ENCODE peak calls at places on chromosome 18, in ten cellular contexts. One of them, this sample, is unnamed.
A peak's percentile ranks its signal among the peaks of the same experiment; 100 is the strongest.

GRCh38 chr18:23324861-23325260 is 128.2 kb upstream of the RIOK3 start:
- DNase-seq in psoas muscle: no peak
- DNase-seq in fibroblast of the aortic adventitia: no peak
- DNase-seq in heart right ventricle: no peak
- DNase-seq in sigmoid colon: no peak
- DNase-seq in cardiac fibroblast: no peak
- DNase-seq in choroid plexus epithelial cell: no peak
- DNase-seq in AG09309: no peak
- DNase-seq in lower lobe of right lung: no peak
- DNase-seq in WTC11: no peak
- DNase-seq in this sample: no peak

GRCh38 chr18:26091047-26091630 is 726 bp upstream of the SS18 start:
- DNase-seq in cardiac fibroblast: no peak
- DNase-seq in lower lobe of right lung: no peak
- DNase-seq in heart right ventricle: peak; percentile 64
- DNase-seq in AG09309: peak; percentile 13
- DNase-seq in fibroblast of the aortic adventitia: no peak
- DNase-seq in choroid plexus epithelial cell: no peak
- DNase-seq in psoas muscle: peak; percentile 83
- DNase-seq in sigmoid colon: peak; percentile 88
- DNase-seq in WTC11: peak; percentile 42
- DNase-seq in this sample: no peak

GRCh38 chr18:48263421-48263820 is 145.8 kb downstream of the ZBTB7C start:
- DNase-seq in AG09309: no peak
- DNase-seq in heart right ventricle: no peak
- DNase-seq in WTC11: no peak
- DNase-seq in sigmoid colon: no peak
- DNase-seq in psoas muscle: no peak
- DNase-seq in lower lobe of right lung: no peak
- DNase-seq in choroid plexus epithelial cell: no peak
- DNase-seq in fibroblast of the aortic adventitia: no peak
- DNase-seq in cardiac fibroblast: no peak
- DNase-seq in this sample: no peak

GRCh38 chr18:34592961-34593382 is 117.1 kb upstream of the DTNA start:
- DNase-seq in AG09309: no peak
- DNase-seq in sigmoid colon: peak; percentile 74
- DNase-seq in cardiac fibroblast: peak; percentile 69
- DNase-seq in WTC11: peak; percentile 43
- DNase-seq in psoas muscle: peak; percentile 72
- DNase-seq in choroid plexus epithelial cell: peak; percentile 84
- DNase-seq in lower lobe of right lung: peak; percentile 44
- DNase-seq in fibroblast of the aortic adventitia: peak; percentile 73
- DNase-seq in heart right ventricle: peak; percentile 48
- DNase-seq in this sample: peak; percentile 26

GRCh38 chr18:26461405-26461804 is 86.9 kb downstream of the KCTD1 start:
- DNase-seq in WTC11: no peak
- DNase-seq in lower lobe of right lung: no peak
- DNase-seq in cardiac fibroblast: no peak
- DNase-seq in choroid plexus epithelial cell: no peak
- DNase-seq in heart right ventricle: no peak
- DNase-seq in sigmoid colon: no peak
- DNase-seq in AG09309: no peak
- DNase-seq in fibroblast of the aortic adventitia: no peak
- DNase-seq in psoas muscle: no peak
- DNase-seq in this sample: no peak

GRCh38 chr18:905948-906415 is 1.3 kb downstream of the ADCYAP1 start:
- DNase-seq in AG09309: no peak
- DNase-seq in psoas muscle: no peak
- DNase-seq in sigmoid colon: no peak
- DNase-seq in fibroblast of the aortic adventitia: no peak
- DNase-seq in cardiac fibroblast: no peak
- DNase-seq in heart right ventricle: no peak
- DNase-seq in lower lobe of right lung: no peak
- DNase-seq in choroid plexus epithelial cell: no peak
- DNase-seq in WTC11: peak; percentile 39
- DNase-seq in this sample: peak; percentile 21

GRCh38 chr18:72456802-72457201 is 87.3 kb downstream of the CBLN2 start:
- DNase-seq in cardiac fibroblast: peak; percentile 31
- DNase-seq in choroid plexus epithelial cell: peak; percentile 76
- DNase-seq in fibroblast of the aortic adventitia: no peak
- DNase-seq in lower lobe of right lung: no peak
- DNase-seq in WTC11: no peak
- DNase-seq in sigmoid colon: no peak
- DNase-seq in heart right ventricle: no peak
- DNase-seq in AG09309: no peak
- DNase-seq in psoas muscle: no peak
- DNase-seq in this sample: no peak

GRCh38 chr18:74524097-74524496 is 10.2 kb upstream of the CNDP1 start:
- DNase-seq in fibroblast of the aortic adventitia: no peak
- DNase-seq in WTC11: no peak
- DNase-seq in lower lobe of right lung: no peak
- DNase-seq in sigmoid colon: peak; percentile 59
- DNase-seq in cardiac fibroblast: no peak
- DNase-seq in psoas muscle: no peak
- DNase-seq in AG09309: no peak
- DNase-seq in heart right ventricle: no peak
- DNase-seq in choroid plexus epithelial cell: peak; percentile 21
- DNase-seq in this sample: no peak

GRCh38 chr18:73693091-73693490 is 454.5 kb downstream of the FBXO15 start:
- DNase-seq in sigmoid colon: no peak
- DNase-seq in AG09309: no peak
- DNase-seq in heart right ventricle: no peak
- DNase-seq in lower lobe of right lung: no peak
- DNase-seq in choroid plexus epithelial cell: no peak
- DNase-seq in psoas muscle: no peak
- DNase-seq in WTC11: no peak
- DNase-seq in cardiac fibroblast: no peak
- DNase-seq in fibroblast of the aortic adventitia: no peak
- DNase-seq in this sample: no peak

GRCh38 chr18:59024829-59025228 is 114.9 kb upstream of the SEC11C start:
- DNase-seq in choroid plexus epithelial cell: peak; percentile 86
- DNase-seq in AG09309: no peak
- DNase-seq in heart right ventricle: no peak
- DNase-seq in lower lobe of right lung: no peak
- DNase-seq in cardiac fibroblast: peak; percentile 81
- DNase-seq in sigmoid colon: no peak
- DNase-seq in WTC11: no peak
- DNase-seq in fibroblast of the aortic adventitia: peak; percentile 73
- DNase-seq in psoas muscle: no peak
- DNase-seq in this sample: no peak

GRCh38 chr18:35463050-35463449 is 34.7 kb downstream of the INO80C start:
- DNase-seq in sigmoid colon: no peak
- DNase-seq in lower lobe of right lung: no peak
- DNase-seq in fibroblast of the aortic adventitia: peak; percentile 36
- DNase-seq in AG09309: no peak
- DNase-seq in heart right ventricle: no peak
- DNase-seq in cardiac fibroblast: peak; percentile 78
- DNase-seq in psoas muscle: no peak
- DNase-seq in choroid plexus epithelial cell: peak; percentile 57
- DNase-seq in WTC11: no peak
- DNase-seq in this sample: no peak

DNA sequence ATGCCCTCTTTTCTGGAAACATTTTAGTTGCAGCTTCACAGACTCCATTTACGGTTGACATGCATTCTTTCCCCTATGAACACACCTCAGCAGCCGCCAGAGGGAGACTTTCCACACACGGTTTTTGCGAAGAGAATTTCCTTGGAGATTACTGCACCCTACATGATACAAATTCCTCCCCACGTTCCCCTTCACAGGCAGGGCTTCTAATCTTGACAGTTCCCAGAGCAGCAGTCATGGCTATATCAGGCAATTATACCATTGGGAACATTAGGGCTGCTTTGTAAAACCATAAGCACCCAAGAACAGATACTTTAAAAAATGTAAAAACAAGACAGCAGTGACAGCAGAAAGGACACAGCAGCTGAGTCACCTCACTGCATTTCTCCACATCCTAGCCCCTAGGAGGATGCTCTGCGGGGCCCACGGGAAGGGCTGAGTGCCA is 253.8 kb downstream of the TGIF1 start:
- DNase-seq in fibroblast of the aortic adventitia: peak; percentile 89
- DNase-seq in AG09309: peak; percentile 11
- DNase-seq in heart right ventricle: peak; percentile 44
- DNase-seq in sigmoid colon: no peak
- DNase-seq in psoas muscle: peak; percentile 28
- DNase-seq in lower lobe of right lung: peak; percentile 65
- DNase-seq in WTC11: peak; percentile 65
- DNase-seq in choroid plexus epithelial cell: peak; percentile 80
- DNase-seq in cardiac fibroblast: peak; percentile 86
- DNase-seq in this sample: peak; percentile 62
- TF ChIP-seq CTCF in fibroblast of the aortic adventitia: peak; percentile 85
- TF ChIP-seq CTCF in AG09309: peak; percentile 81
- TF ChIP-seq CTCF in heart right ventricle: peak; percentile 66
- TF ChIP-seq CTCF in sigmoid colon: peak; percentile 66
- TF ChIP-seq CTCF in psoas muscle: peak; percentile 37
- TF ChIP-seq CTCF in lower lobe of right lung: peak; percentile 62
- TF ChIP-seq CTCF in WTC11: peak; percentile 50
- TF ChIP-seq CTCF in choroid plexus epithelial cell: peak; percentile 87
- TF ChIP-seq CTCF in cardiac fibroblast: peak; percentile 85
- TF ChIP-seq CTCF in this sample: peak; percentile 39

GRCh38 chr18:63319383-63320040 is at the start of gene BCL2:
- DNase-seq in cardiac fibroblast: peak; percentile 42
- DNase-seq in sigmoid colon: peak; percentile 82
- DNase-seq in psoas muscle: no peak
- DNase-seq in AG09309: no peak
- DNase-seq in lower lobe of right lung: peak; percentile 52
- DNase-seq in WTC11: peak; percentile 43
- DNase-seq in choroid plexus epithelial cell: peak; percentile 47
- DNase-seq in heart right ventricle: no peak
- DNase-seq in fibroblast of the aortic adventitia: peak; percentile 40
- DNase-seq in this sample: peak; percentile 37

GRCh38 chr18:63321291-63321690 is 1.7 kb upstream of the BCL2 start:
- DNase-seq in fibroblast of the aortic adventitia: no peak
- DNase-seq in psoas muscle: no peak
- DNase-seq in WTC11: no peak
- DNase-seq in choroid plexus epithelial cell: no peak
- DNase-seq in sigmoid colon: no peak
- DNase-seq in heart right ventricle: no peak
- DNase-seq in cardiac fibroblast: no peak
- DNase-seq in lower lobe of right lung: no peak
- DNase-seq in AG09309: no peak
- DNase-seq in this sample: no peak

GRCh38 chr18:63322246-63322645 is 2.7 kb upstream of the BCL2 start:
- DNase-seq in AG09309: no peak
- DNase-seq in psoas muscle: no peak
- DNase-seq in lower lobe of right lung: no peak
- DNase-seq in cardiac fibroblast: no peak
- DNase-seq in fibroblast of the aortic adventitia: no peak
- DNase-seq in heart right ventricle: no peak
- DNase-seq in sigmoid colon: no peak
- DNase-seq in choroid plexus epithelial cell: no peak
- DNase-seq in WTC11: no peak
- DNase-seq in this sample: no peak

GRCh38 chr18:63320041-63320689 is 596 bp upstream of the BCL2 start:
- DNase-seq in cardiac fibroblast: peak; percentile 90
- DNase-seq in AG09309: no peak
- DNase-seq in heart right ventricle: peak; percentile 80
- DNase-seq in fibroblast of the aortic adventitia: peak; percentile 81
- DNase-seq in sigmoid colon: peak; percentile 94
- DNase-seq in WTC11: peak; percentile 60
- DNase-seq in choroid plexus epithelial cell: peak; percentile 82
- DNase-seq in psoas muscle: peak; percentile 82
- DNase-seq in lower lobe of right lung: peak; percentile 85
- DNase-seq in this sample: peak; percentile 66

GRCh38 chr18:63320690-63321265 is 1.2 kb upstream of the BCL2 start:
- DNase-seq in choroid plexus epithelial cell: peak; percentile 49
- DNase-seq in fibroblast of the aortic adventitia: peak; percentile 41
- DNase-seq in cardiac fibroblast: peak; percentile 63
- DNase-seq in WTC11: peak; percentile 32
- DNase-seq in sigmoid colon: peak; percentile 81
- DNase-seq in AG09309: no peak
- DNase-seq in heart right ventricle: peak; percentile 34
- DNase-seq in psoas muscle: peak; percentile 36
- DNase-seq in lower lobe of right lung: peak; percentile 60
- DNase-seq in this sample: peak; percentile 39
- TF ChIP-seq CTCF in choroid plexus epithelial cell: no peak
- TF ChIP-seq CTCF in fibroblast of the aortic adventitia: no peak
- TF ChIP-seq CTCF in cardiac fibroblast: no peak
- TF ChIP-seq CTCF in WTC11: no peak
- TF ChIP-seq CTCF in sigmoid colon: no peak
- TF ChIP-seq CTCF in AG09309: no peak
- TF ChIP-seq CTCF in heart right ventricle: no peak
- TF ChIP-seq CTCF in psoas muscle: no peak
- TF ChIP-seq CTCF in lower lobe of right lung: no peak
- TF ChIP-seq CTCF in this sample: no peak

DNA sequence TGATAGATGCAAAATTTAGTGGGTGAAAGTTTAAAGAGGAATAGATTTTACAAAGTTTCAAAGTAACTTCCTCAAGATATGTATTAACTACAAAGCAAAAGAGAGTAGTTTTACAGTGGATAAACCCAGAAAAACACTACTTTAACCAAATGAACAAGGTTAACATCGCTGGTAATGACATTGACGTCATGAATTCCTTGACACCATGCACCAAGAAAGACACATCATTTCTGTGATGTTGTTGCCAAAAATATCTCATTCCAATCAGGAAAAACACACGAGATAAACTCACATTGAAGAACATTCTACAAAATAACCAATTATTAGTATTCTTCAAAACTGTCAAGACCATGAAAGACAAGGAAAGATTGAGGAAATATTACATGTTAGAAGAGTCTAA is 605.6 kb upstream of the SETBP1 start:
- DNase-seq in heart right ventricle: no peak
- DNase-seq in fibroblast of the aortic adventitia: no peak
- DNase-seq in lower lobe of right lung: no peak
- DNase-seq in WTC11: no peak
- DNase-seq in AG09309: no peak
- DNase-seq in psoas muscle: no peak
- DNase-seq in sigmoid colon: no peak
- DNase-seq in choroid plexus epithelial cell: no peak
- DNase-seq in cardiac fibroblast: peak; percentile 3
- DNase-seq in this sample: no peak
- TF ChIP-seq CTCF in heart right ventricle: no peak
- TF ChIP-seq CTCF in fibroblast of the aortic adventitia: no peak
- TF ChIP-seq CTCF in lower lobe of right lung: no peak
- TF ChIP-seq CTCF in WTC11: no peak
- TF ChIP-seq CTCF in AG09309: no peak
- TF ChIP-seq CTCF in psoas muscle: no peak
- TF ChIP-seq CTCF in sigmoid colon: no peak
- TF ChIP-seq CTCF in choroid plexus epithelial cell: no peak
- TF ChIP-seq CTCF in cardiac fibroblast: no peak
- TF ChIP-seq CTCF in this sample: no peak

GRCh38 chr18:76256897-76257500 is 238.0 kb downstream of the ZNF516 start:
- DNase-seq in cardiac fibroblast: peak; percentile 80
- DNase-seq in lower lobe of right lung: no peak
- DNase-seq in WTC11: peak; percentile 41
- DNase-seq in AG09309: peak; percentile 48
- DNase-seq in choroid plexus epithelial cell: peak; percentile 86
- DNase-seq in heart right ventricle: no peak
- DNase-seq in fibroblast of the aortic adventitia: peak; percentile 80
- DNase-seq in sigmoid colon: no peak
- DNase-seq in psoas muscle: no peak
- DNase-seq in this sample: peak; percentile 42
- TF ChIP-seq CTCF in cardiac fibroblast: peak; percentile 66
- TF ChIP-seq CTCF in lower lobe of right lung: peak; percentile 63
- TF ChIP-seq CTCF in WTC11: peak; percentile 29
- TF ChIP-seq CTCF in AG09309: peak; percentile 77
- TF ChIP-seq CTCF in choroid plexus epithelial cell: peak; percentile 90
- TF ChIP-seq CTCF in heart right ventricle: peak; percentile 69
- TF ChIP-seq CTCF in fibroblast of the aortic adventitia: peak; percentile 89
- TF ChIP-seq CTCF in sigmoid colon: peak; percentile 88
- TF ChIP-seq CTCF in psoas muscle: peak; percentile 56
- TF ChIP-seq CTCF in this sample: peak; percentile 57